ENCODE peak calls at places on chromosome 12, in five cellular contexts. One of them, this sample, is unnamed.

GRCh38 chr12:69027411-69027811 is 94.4 kb upstream of the CPM start:
- DNase-seq in neural progenitor cell: no peak
- DNase-seq in K562: no peak
- DNase-seq in hepatocyte: no peak
- DNase-seq in PC-3: peak; percentile 56
- DNase-seq in this sample: no peak

GRCh38 chr12:52062167-52063080 is 7.4 kb upstream of the ATG101 start:
- DNase-seq in PC-3: no peak
- DNase-seq in hepatocyte: no peak
- DNase-seq in neural progenitor cell: no peak
- DNase-seq in K562: no peak
- DNase-seq in this sample: no peak

GRCh38 chr12:1355396-1355795 is 239.0 kb downstream of the FBXL14 start:
- DNase-seq in PC-3: no peak
- DNase-seq in K562: no peak
- DNase-seq in hepatocyte: no peak
- DNase-seq in neural progenitor cell: no peak
- DNase-seq in this sample: no peak

GRCh38 chr12:11649413-11650278 is at the start of gene ETV6:
- DNase-seq in K562: peak; percentile 73
- DNase-seq in PC-3: peak; percentile 80
- DNase-seq in hepatocyte: peak; percentile 87
- DNase-seq in neural progenitor cell: peak; percentile 80
- DNase-seq in this sample: peak; percentile 89

GRCh38 chr12:2228535-2228934 is 175.7 kb downstream of the CACNA1C start:
- DNase-seq in PC-3: no peak
- DNase-seq in K562: no peak
- DNase-seq in hepatocyte: no peak
- DNase-seq in neural progenitor cell: no peak
- DNase-seq in this sample: no peak

GRCh38 chr12:26251600-26251999 is 56.2 kb downstream of the SSPN start:
- DNase-seq in PC-3: no peak
- DNase-seq in hepatocyte: no peak
- DNase-seq in neural progenitor cell: no peak
- DNase-seq in K562: no peak
- DNase-seq in this sample: no peak

GRCh38 chr12:32754101-32754500 is 1.6 kb downstream of the YARS2 start:
- DNase-seq in K562: peak; percentile 16
- DNase-seq in hepatocyte: no peak
- DNase-seq in neural progenitor cell: no peak
- DNase-seq in PC-3: peak; percentile 35
- DNase-seq in this sample: no peak

GRCh38 chr12:65335021-65335714 is 56.7 kb downstream of the MSRB3 start:
- DNase-seq in K562: no peak
- DNase-seq in neural progenitor cell: no peak
- DNase-seq in PC-3: peak; percentile 60
- DNase-seq in hepatocyte: peak; percentile 73
- DNase-seq in this sample: no peak

GRCh38 chr12:7859552-7859951 is 13.2 kb downstream of the SLC2A14 start:
- DNase-seq in hepatocyte: no peak
- DNase-seq in PC-3: no peak
- DNase-seq in neural progenitor cell: no peak
- DNase-seq in K562: no peak
- DNase-seq in this sample: no peak

GRCh38 chr12:67543371-67543770 is 105.2 kb upstream of the DYRK2 start:
- DNase-seq in neural progenitor cell: no peak
- DNase-seq in hepatocyte: no peak
- DNase-seq in K562: no peak
- DNase-seq in PC-3: no peak
- DNase-seq in this sample: no peak

GRCh38 chr12:94570161-94570560 is 80.2 kb downstream of the TMCC3 start:
- DNase-seq in hepatocyte: no peak
- DNase-seq in K562: no peak
- DNase-seq in neural progenitor cell: no peak
- DNase-seq in PC-3: peak; percentile 86
- DNase-seq in this sample: no peak

GRCh38 chr12:3564861-3565260 is 73.9 kb downstream of the PRMT8 start:
- DNase-seq in PC-3: no peak
- DNase-seq in neural progenitor cell: no peak
- DNase-seq in hepatocyte: no peak
- DNase-seq in K562: no peak
- DNase-seq in this sample: no peak

GRCh38 chr12:91219511-91219910 is 36.9 kb upstream of the DCN start:
- DNase-seq in PC-3: peak; percentile 41
- DNase-seq in hepatocyte: peak; percentile 15
- DNase-seq in neural progenitor cell: no peak
- DNase-seq in K562: no peak
- DNase-seq in this sample: no peak

GRCh38 chr12:67826946-67827719 is 162.1 kb upstream of the IFNG-AS1 start:
- DNase-seq in PC-3: peak; percentile 63
- DNase-seq in K562: no peak
- DNase-seq in neural progenitor cell: no peak
- DNase-seq in hepatocyte: peak; percentile 16
- DNase-seq in this sample: no peak

GRCh38 chr12:66662729-66663128 is 16.1 kb downstream of the GRIP1 start:
- DNase-seq in PC-3: peak; percentile 88
- DNase-seq in K562: no peak
- DNase-seq in neural progenitor cell: no peak
- DNase-seq in hepatocyte: no peak
- DNase-seq in this sample: no peak

GRCh38 chr12:8823565-8824300 is 1.3 kb downstream of the A2ML1 start:
- DNase-seq in neural progenitor cell: peak; percentile 85
- DNase-seq in PC-3: no peak
- DNase-seq in K562: peak; percentile 68
- DNase-seq in hepatocyte: peak; percentile 39
- DNase-seq in this sample: peak; percentile 66

GRCh38 chr12:3833670-3834310 is 39.4 kb downstream of the PARP11 start:
- DNase-seq in neural progenitor cell: peak; percentile 10
- DNase-seq in K562: no peak
- DNase-seq in PC-3: no peak
- DNase-seq in hepatocyte: no peak
- DNase-seq in this sample: no peak

GRCh38 chr12:107622005-107622404 is 63.6 kb upstream of the PWP1 start:
- DNase-seq in hepatocyte: no peak
- DNase-seq in neural progenitor cell: peak; percentile 54
- DNase-seq in PC-3: peak; percentile 49
- DNase-seq in K562: peak; percentile 65
- DNase-seq in this sample: peak; percentile 21

GRCh38 chr12:81094718-81095360 is 17.0 kb downstream of the ACSS3 start:
- DNase-seq in hepatocyte: no peak
- DNase-seq in K562: no peak
- DNase-seq in PC-3: no peak
- DNase-seq in neural progenitor cell: no peak
- DNase-seq in this sample: no peak

GRCh38 chr12:53231859-53232640 is at the start of gene RARG:
- DNase-seq in hepatocyte: peak; percentile 81
- DNase-seq in K562: peak; percentile 42
- DNase-seq in neural progenitor cell: peak; percentile 72
- DNase-seq in PC-3: peak; percentile 78
- DNase-seq in this sample: no peak

DNA sequence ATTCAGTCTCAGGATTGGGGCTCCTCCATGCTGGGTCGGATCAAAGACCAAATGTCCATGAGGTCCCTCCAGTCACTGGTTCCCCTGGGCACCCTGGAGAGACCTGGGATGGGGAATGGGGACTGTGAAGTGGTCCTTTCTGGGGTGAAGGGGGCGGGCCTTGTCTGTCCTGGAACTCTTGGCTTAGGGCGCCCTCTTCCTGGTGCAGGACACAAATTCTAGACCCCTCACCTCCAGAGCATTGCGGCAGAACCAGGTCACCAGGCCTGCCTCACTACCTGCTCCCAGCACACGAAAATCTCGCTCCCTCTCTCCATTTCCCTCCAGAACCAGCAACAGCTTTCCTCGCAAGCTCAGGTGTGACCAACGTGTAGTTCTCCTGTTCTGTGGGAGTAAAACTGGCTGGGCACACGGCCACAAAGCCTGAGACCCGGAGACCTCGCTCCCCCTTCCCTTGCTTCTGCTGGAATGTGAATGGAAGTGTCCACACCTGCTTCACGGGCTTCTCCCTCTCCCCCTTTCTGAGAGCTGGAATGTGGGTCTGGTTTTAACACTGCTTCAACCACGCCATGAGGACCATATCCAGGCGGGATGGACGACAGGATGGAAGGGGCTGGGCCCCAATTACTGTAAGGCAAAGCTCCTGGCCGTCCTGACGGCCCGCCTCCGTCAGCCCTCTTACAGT is 112.7 kb downstream of the SCARB1 start:
- DNase-seq in PC-3: no peak
- DNase-seq in K562: peak; percentile 60
- DNase-seq in hepatocyte: no peak
- DNase-seq in neural progenitor cell: peak; percentile 76
- DNase-seq in this sample: peak; percentile 30
- H2AFZ ChIP-seq in PC-3: no peak overlapping the region
- H2AFZ ChIP-seq in K562: no peak overlapping the region
- H2AFZ ChIP-seq in hepatocyte: peak overlapping the region; percentile 26
- H2AFZ ChIP-seq in neural progenitor cell: no peak overlapping the region
- H2AFZ ChIP-seq in this sample: no peak overlapping the region

GRCh38 chr12:64180951-64181350 is 41.1 kb downstream of the KICS2 start:
- DNase-seq in PC-3: peak; percentile 87
- DNase-seq in neural progenitor cell: no peak
- DNase-seq in K562: no peak
- DNase-seq in hepatocyte: no peak
- DNase-seq in this sample: no peak

GRCh38 chr12:64173456-64173855 is 48.6 kb downstream of the KICS2 start:
- DNase-seq in neural progenitor cell: no peak
- DNase-seq in hepatocyte: peak; percentile 30
- DNase-seq in PC-3: no peak
- DNase-seq in K562: peak; percentile 2
- DNase-seq in this sample: no peak

GRCh38 chr12:64178122-64178521 is 44.0 kb downstream of the KICS2 start:
- DNase-seq in K562: no peak
- DNase-seq in neural progenitor cell: no peak
- DNase-seq in PC-3: peak; percentile 51
- DNase-seq in hepatocyte: peak; percentile 13
- DNase-seq in this sample: no peak

GRCh38 chr12:64175254-64175945 is 46.7 kb downstream of the KICS2 start:
- DNase-seq in hepatocyte: no peak
- DNase-seq in neural progenitor cell: peak; percentile 39
- DNase-seq in K562: no peak
- DNase-seq in PC-3: no peak
- DNase-seq in this sample: no peak

DNA sequence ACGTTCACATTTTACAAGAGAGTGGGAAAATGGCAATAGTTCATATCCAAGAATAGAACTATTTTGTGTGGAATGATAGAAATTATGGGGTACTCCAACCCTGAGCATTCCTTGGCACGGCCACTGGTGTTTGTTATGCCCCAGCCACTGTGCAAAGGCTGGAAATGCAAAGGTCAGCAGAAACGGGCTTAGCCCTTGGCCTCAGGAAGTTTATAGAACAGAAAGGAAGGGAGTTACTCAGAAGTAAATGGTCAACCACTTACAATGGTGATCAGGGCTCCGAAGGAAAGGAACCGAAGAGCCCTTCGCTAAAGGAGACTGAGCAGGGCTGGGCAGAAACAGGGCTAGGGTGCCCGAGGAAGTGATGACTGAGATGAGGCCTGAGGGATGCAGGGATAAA is 45.1 kb downstream of the KICS2 start:
- DNase-seq in PC-3: no peak
- DNase-seq in K562: no peak
- DNase-seq in hepatocyte: no peak
- DNase-seq in neural progenitor cell: no peak
- DNase-seq in this sample: no peak
- H2AFZ ChIP-seq in PC-3: no peak overlapping the region
- H2AFZ ChIP-seq in K562: no peak overlapping the region
- H2AFZ ChIP-seq in hepatocyte: no peak overlapping the region
- H2AFZ ChIP-seq in neural progenitor cell: no peak overlapping the region
- H2AFZ ChIP-seq in this sample: no peak overlapping the region

GRCh38 chr12:46936042-46936441 is 110.2 kb upstream of the SLC38A4 start:
- DNase-seq in neural progenitor cell: no peak
- DNase-seq in hepatocyte: no peak
- DNase-seq in PC-3: no peak
- DNase-seq in K562: no peak
- DNase-seq in this sample: no peak

GRCh38 chr12:46935448-46935847 is 109.7 kb upstream of the SLC38A4 start:
- DNase-seq in K562: no peak
- DNase-seq in hepatocyte: no peak
- DNase-seq in neural progenitor cell: no peak
- DNase-seq in PC-3: no peak
- DNase-seq in this sample: no peak

GRCh38 chr12:46934374-46935111 is 108.7 kb upstream of the SLC38A4 start:
- DNase-seq in PC-3: no peak
- DNase-seq in neural progenitor cell: no peak
- DNase-seq in K562: no peak
- DNase-seq in hepatocyte: no peak
- DNase-seq in this sample: no peak

GRCh38 chr12:46941981-46942380 is 116.2 kb upstream of the SLC38A4 start:
- DNase-seq in neural progenitor cell: no peak
- DNase-seq in hepatocyte: no peak
- DNase-seq in K562: no peak
- DNase-seq in PC-3: no peak
- DNase-seq in this sample: no peak

DNA sequence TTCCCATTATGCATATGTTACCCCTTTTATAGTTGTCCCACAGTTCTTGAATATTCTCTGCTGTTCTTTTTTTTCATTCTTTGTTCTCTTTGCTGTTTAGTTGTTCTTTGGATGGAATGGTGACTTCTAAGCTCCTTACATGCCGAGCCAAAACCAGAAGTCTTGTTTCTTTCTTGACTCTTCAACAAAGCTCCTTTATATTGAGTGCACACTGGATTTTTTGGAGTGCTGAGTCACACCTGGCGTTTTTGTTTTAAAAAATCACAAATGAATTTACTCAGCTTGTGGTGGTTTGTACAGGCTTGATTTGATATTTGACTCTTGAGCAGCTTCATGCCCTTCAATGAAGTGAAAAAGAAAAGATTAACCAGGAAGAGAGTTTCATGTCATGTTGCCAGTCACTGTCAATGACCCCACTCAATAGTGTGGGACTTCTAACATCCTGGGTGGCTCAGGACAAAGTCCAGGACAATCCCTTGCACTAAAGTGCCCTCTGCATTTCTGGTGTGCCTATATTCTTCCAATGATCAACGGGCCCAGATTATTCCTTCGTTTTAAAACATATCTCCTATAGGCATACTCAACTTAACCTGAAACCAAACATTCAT is 112.4 kb upstream of the SLC38A4 start:
- DNase-seq in hepatocyte: no peak
- DNase-seq in PC-3: no peak
- DNase-seq in K562: no peak
- DNase-seq in neural progenitor cell: no peak
- DNase-seq in this sample: no peak
- H2AFZ ChIP-seq in hepatocyte: no peak overlapping the region
- H2AFZ ChIP-seq in PC-3: peak overlapping the region; percentile 27
- H2AFZ ChIP-seq in K562: no peak overlapping the region
- H2AFZ ChIP-seq in neural progenitor cell: no peak overlapping the region
- H2AFZ ChIP-seq in this sample: no peak overlapping the region

DNA sequence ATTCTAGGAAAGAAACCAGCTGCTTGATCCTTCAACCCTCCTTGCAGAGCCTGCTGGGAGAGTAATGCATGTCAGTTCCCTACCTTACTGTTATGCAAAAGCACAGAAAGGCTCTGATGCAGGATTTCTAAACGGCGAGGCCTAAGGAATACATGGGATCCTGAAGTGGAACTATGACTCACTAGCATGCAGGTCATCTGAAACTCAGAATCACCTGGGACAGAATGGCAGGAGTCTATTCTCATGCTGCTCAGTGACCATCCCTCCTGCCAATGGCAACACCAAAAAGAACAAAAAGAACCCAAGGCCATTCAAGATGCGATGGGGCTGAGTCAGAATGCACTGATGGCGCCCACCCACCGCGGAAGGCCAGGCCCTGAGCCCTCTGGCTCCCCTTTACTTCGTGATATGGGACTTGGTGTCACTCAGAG is 58.2 kb downstream of the TRAFD1 start:
- DNase-seq in K562: no peak
- DNase-seq in PC-3: no peak
- DNase-seq in hepatocyte: no peak
- DNase-seq in neural progenitor cell: no peak
- DNase-seq in this sample: no peak
- H2AFZ ChIP-seq in K562: no peak overlapping the region
- H2AFZ ChIP-seq in PC-3: no peak overlapping the region
- H2AFZ ChIP-seq in hepatocyte: no peak overlapping the region
- H2AFZ ChIP-seq in neural progenitor cell: no peak overlapping the region
- H2AFZ ChIP-seq in this sample: no peak overlapping the region